ENCODE peak calls at places on chromosomes 13 and 19, in four cellular contexts. One of them, this sample, is unnamed.

GRCh38 chr19:16041571-16042386 is 34.5 kb upstream of the TPM4 start:
- DNase-seq in esophagus muscularis mucosa: no peak
- DNase-seq in stomach: peak; percentile 87
- DNase-seq in SK-N-SH: peak; percentile 90
- DNase-seq in this sample: peak; percentile 93

GRCh38 chr19:30092721-30093569 is 150.9 kb downstream of the URI1 start:
- DNase-seq in SK-N-SH: no peak
- DNase-seq in esophagus muscularis mucosa: no peak
- DNase-seq in stomach: no peak
- DNase-seq in this sample: no peak

GRCh38 chr13:110860986-110861385 is 53.9 kb downstream of the ANKRD10 start:
- DNase-seq in esophagus muscularis mucosa: no peak
- DNase-seq in SK-N-SH: no peak
- DNase-seq in stomach: no peak
- DNase-seq in this sample: no peak

GRCh38 chr19:12222980-12223630 is 60.2 kb downstream of the ZNF136 start:
- DNase-seq in SK-N-SH: no peak
- DNase-seq in esophagus muscularis mucosa: no peak
- DNase-seq in stomach: no peak
- DNase-seq in this sample: no peak

GRCh38 chr19:36115453-36116343 is at the start of gene TBCB:
- DNase-seq in esophagus muscularis mucosa: peak; percentile 96
- DNase-seq in SK-N-SH: peak; percentile 90
- DNase-seq in stomach: peak; percentile 84
- DNase-seq in this sample: peak; percentile 92

GRCh38 chr13:71339010-71339409 is 528.0 kb downstream of the DACH1 start:
- DNase-seq in esophagus muscularis mucosa: no peak
- DNase-seq in stomach: no peak
- DNase-seq in SK-N-SH: peak; percentile 1
- DNase-seq in this sample: no peak

GRCh38 chr13:110705826-110706569 is at the start of gene CARS2:
- DNase-seq in stomach: peak; percentile 98
- DNase-seq in esophagus muscularis mucosa: peak; percentile 99
- DNase-seq in SK-N-SH: peak; percentile 96
- DNase-seq in this sample: peak; percentile 99

GRCh38 chr13:110711778-110712070 is 1.8 kb upstream of the ING1 start:
- DNase-seq in esophagus muscularis mucosa: no peak
- DNase-seq in SK-N-SH: no peak
- DNase-seq in stomach: no peak
- DNase-seq in this sample: no peak

GRCh38 chr13:98480915-98481510 is 95.9 kb downstream of the STK24 start:
- DNase-seq in SK-N-SH: peak; percentile 49
- DNase-seq in esophagus muscularis mucosa: no peak
- DNase-seq in stomach: no peak
- DNase-seq in this sample: peak; percentile 82

GRCh38 chr13:80972857-80973478 is 632.0 kb upstream of the SPRY2 start:
- DNase-seq in stomach: no peak
- DNase-seq in SK-N-SH: no peak
- DNase-seq in esophagus muscularis mucosa: no peak
- DNase-seq in this sample: no peak
- TF ChIP-seq EP300 in stomach: no peak
- TF ChIP-seq EP300 in SK-N-SH: no peak
- TF ChIP-seq EP300 in esophagus muscularis mucosa: no peak
- TF ChIP-seq EP300 in this sample: no peak

DNA sequence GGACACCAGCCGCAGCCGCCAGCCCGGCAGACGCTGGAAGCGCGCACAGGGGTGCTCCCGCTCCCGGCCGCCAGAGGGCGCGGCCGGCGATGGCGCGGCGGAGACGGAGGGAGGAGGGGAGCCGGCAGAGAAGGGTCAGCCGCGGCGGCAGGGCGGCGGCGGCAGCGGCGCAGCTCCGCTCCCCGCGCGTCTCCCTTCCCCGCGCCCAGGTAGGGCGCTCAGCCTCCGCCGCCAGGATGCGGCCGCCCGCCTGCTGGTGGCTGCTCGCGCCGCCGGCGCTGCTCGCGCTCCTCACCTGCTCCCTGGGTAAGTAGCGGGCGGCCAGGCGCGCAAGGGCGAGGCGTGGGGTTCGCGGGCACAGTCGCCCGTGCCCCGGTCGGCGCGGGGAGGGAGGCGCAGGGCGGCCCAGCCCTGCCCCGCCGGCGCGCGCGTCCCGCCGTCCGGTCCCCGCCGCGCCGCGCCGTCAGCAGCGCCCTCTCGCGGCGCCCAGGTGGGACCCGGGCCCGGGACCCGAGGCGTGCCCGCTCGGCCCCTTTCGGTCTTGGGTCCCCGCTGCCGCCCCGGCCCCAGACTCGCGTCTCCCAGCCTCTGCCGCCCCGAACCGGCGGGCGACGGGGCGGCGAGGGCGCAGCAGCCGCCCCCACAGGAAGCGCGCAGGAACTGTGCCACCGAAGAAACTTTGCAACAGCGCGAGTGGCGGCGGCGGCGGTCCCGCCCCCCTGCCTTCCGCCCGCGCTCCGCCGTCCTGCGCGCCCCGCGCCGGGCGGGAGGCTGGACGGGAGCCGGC is at the start of gene B3GLCT:
- DNase-seq in stomach: peak; percentile 84
- DNase-seq in SK-N-SH: peak; percentile 97
- DNase-seq in esophagus muscularis mucosa: no peak
- DNase-seq in this sample: peak; percentile 85
- TF ChIP-seq POLR2AphosphoS5 in stomach: peak; percentile 45
- TF ChIP-seq POLR2AphosphoS5 in SK-N-SH: no peak
- TF ChIP-seq POLR2AphosphoS5 in esophagus muscularis mucosa: peak; percentile 54
- TF ChIP-seq POLR2AphosphoS5 in this sample: no peak

DNA sequence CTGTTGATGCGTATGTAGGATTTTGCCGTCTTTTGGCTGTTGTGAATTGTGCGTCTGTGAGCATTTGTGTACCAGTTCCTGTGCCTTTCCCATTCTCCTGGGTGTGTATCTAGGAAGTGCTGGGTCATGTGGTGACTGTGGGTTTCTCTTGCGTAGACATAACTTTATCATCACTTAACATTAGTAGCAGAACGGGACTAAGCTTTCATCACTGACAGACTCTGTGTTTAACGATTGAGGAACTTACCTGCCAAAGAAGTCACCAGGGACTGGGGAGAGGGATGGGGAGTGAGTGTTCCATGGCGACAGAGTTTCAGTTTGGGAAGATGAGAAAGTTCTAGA is 15.0 kb downstream of the FZR1 start:
- DNase-seq in SK-N-SH: no peak
- DNase-seq in stomach: no peak
- DNase-seq in esophagus muscularis mucosa: no peak
- DNase-seq in this sample: no peak
- TF ChIP-seq EP300 in SK-N-SH: no peak
- TF ChIP-seq EP300 in stomach: no peak
- TF ChIP-seq EP300 in esophagus muscularis mucosa: no peak
- TF ChIP-seq EP300 in this sample: no peak

GRCh38 chr19:10501971-10502523 is 1.1 kb downstream of the KEAP1 start:
- DNase-seq in SK-N-SH: peak; percentile 90
- DNase-seq in stomach: peak; percentile 98
- DNase-seq in esophagus muscularis mucosa: no peak
- DNase-seq in this sample: peak; percentile 90

GRCh38 chr19:10500247-10500592 is 2.9 kb downstream of the KEAP1 start:
- DNase-seq in esophagus muscularis mucosa: no peak
- DNase-seq in stomach: no peak
- DNase-seq in SK-N-SH: no peak
- DNase-seq in this sample: no peak

GRCh38 chr19:10499550-10500246 is 3.5 kb downstream of the KEAP1 start:
- DNase-seq in stomach: no peak
- DNase-seq in SK-N-SH: no peak
- DNase-seq in esophagus muscularis mucosa: no peak
- DNase-seq in this sample: no peak

GRCh38 chr19:10503002-10503789 is at the start of gene KEAP1:
- DNase-seq in stomach: peak; percentile 38
- DNase-seq in esophagus muscularis mucosa: no peak
- DNase-seq in SK-N-SH: peak; percentile 84
- DNase-seq in this sample: peak; percentile 69

DNA sequence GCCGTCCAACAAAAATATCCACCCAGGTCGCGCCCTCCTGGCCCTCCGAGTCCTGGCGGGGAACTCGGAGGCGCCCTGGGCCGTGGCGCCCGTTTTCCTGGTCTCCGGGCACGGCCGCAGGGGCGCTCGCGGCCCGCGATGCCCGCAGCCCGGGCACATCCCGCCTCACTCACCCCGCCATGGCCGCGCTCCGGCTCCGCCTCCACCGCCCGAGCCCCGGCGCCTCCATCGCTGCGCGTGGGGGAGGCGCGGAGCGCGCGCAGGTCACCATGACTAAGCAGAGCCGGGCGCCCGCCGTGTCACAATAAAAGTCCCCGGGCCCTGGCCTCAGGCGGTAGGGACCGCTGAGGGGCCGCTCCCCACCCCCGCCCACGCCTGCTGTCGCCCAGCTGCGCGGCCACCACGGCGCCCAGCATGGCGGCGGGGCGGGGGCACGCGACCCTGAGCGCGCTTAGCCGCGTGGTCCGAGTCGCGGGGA is 593 bp downstream of the KEAP1 start:
- DNase-seq in stomach: peak; percentile 96
- DNase-seq in esophagus muscularis mucosa: peak; percentile 96
- DNase-seq in SK-N-SH: peak; percentile 94
- DNase-seq in this sample: peak; percentile 97
- TF ChIP-seq POLR2AphosphoS5 in stomach: peak; percentile 87
- TF ChIP-seq POLR2AphosphoS5 in esophagus muscularis mucosa: peak; percentile 85
- TF ChIP-seq POLR2AphosphoS5 in SK-N-SH: peak; percentile 47
- TF ChIP-seq POLR2AphosphoS5 in this sample: peak; percentile 54

GRCh38 chr19:1490311-1491113 is at the start of gene PCSK4:
- DNase-seq in SK-N-SH: peak; percentile 97
- DNase-seq in stomach: peak; percentile 99
- DNase-seq in esophagus muscularis mucosa: peak; percentile 100
- DNase-seq in this sample: peak; percentile 100
- TF ChIP-seq EP300 in SK-N-SH: no peak
- TF ChIP-seq EP300 in stomach: no peak
- TF ChIP-seq EP300 in esophagus muscularis mucosa: no peak
- TF ChIP-seq EP300 in this sample: no peak

This sample was measured in sigmoid colon.